ENCODE peak calls at places on chromosomes 13 and 19, in five cellular contexts. One of them, this sample, is unnamed.

GRCh38 chr13:48828962-48829405 is 146.7 kb upstream of the FNDC3A start:
- DNase-seq in fibroblast of mammary gland: peak
- DNase-seq in upper lobe of right lung: no peak
- DNase-seq in WERI-Rb-1: no peak
- DNase-seq in CD4-positive, CD25-positive, alpha-beta regulatory T cell: no peak
- DNase-seq in this sample: peak

GRCh38 chr19:30784850-30785459 is 412.8 kb downstream of the ZNF536 start:
- DNase-seq in fibroblast of mammary gland: peak
- DNase-seq in upper lobe of right lung: peak
- DNase-seq in WERI-Rb-1: peak
- DNase-seq in CD4-positive, CD25-positive, alpha-beta regulatory T cell: peak
- DNase-seq in this sample: peak

GRCh38 chr13:45296259-45296658 is 44.7 kb downstream of the TPT1 start:
- DNase-seq in fibroblast of mammary gland: no peak
- DNase-seq in upper lobe of right lung: no peak
- DNase-seq in WERI-Rb-1: no peak
- DNase-seq in CD4-positive, CD25-positive, alpha-beta regulatory T cell: peak
- DNase-seq in this sample: no peak

GRCh38 chr13:60312851-60313505 is 84.0 kb upstream of the TDRD3 start:
- DNase-seq in fibroblast of mammary gland: no peak
- DNase-seq in upper lobe of right lung: no peak
- DNase-seq in WERI-Rb-1: peak
- DNase-seq in CD4-positive, CD25-positive, alpha-beta regulatory T cell: no peak
- DNase-seq in this sample: no peak

GRCh38 chr13:95150555-95150954 is 150.7 kb downstream of the ABCC4 start:
- DNase-seq in fibroblast of mammary gland: no peak
- DNase-seq in upper lobe of right lung: no peak
- DNase-seq in WERI-Rb-1: no peak
- DNase-seq in CD4-positive, CD25-positive, alpha-beta regulatory T cell: no peak
- DNase-seq in this sample: no peak

GRCh38 chr19:45935267-45935666 is 20.7 kb upstream of the NANOS2 start:
- DNase-seq in fibroblast of mammary gland: no peak
- DNase-seq in upper lobe of right lung: no peak
- DNase-seq in WERI-Rb-1: no peak
- DNase-seq in CD4-positive, CD25-positive, alpha-beta regulatory T cell: no peak
- DNase-seq in this sample: no peak

GRCh38 chr19:39916236-39916635 is 18.2 kb downstream of the FCGBP start:
- DNase-seq in fibroblast of mammary gland: no peak
- DNase-seq in upper lobe of right lung: peak
- DNase-seq in WERI-Rb-1: no peak
- DNase-seq in CD4-positive, CD25-positive, alpha-beta regulatory T cell: no peak
- DNase-seq in this sample: no peak

GRCh38 chr19:27974082-27974513 is 1238.9 kb downstream of the UQCRFS1 start:
- DNase-seq in fibroblast of mammary gland: peak
- DNase-seq in upper lobe of right lung: no peak
- DNase-seq in WERI-Rb-1: peak
- DNase-seq in CD4-positive, CD25-positive, alpha-beta regulatory T cell: no peak
- DNase-seq in this sample: peak

GRCh38 chr13:98327326-98328314 is 150.6 kb upstream of the RNF113B start:
- DNase-seq in fibroblast of mammary gland: peak
- DNase-seq in upper lobe of right lung: no peak
- DNase-seq in WERI-Rb-1: no peak
- DNase-seq in CD4-positive, CD25-positive, alpha-beta regulatory T cell: no peak
- DNase-seq in this sample: no peak

GRCh38 chr19:38478273-38478971 is 44.9 kb downstream of the RYR1 start:
- DNase-seq in fibroblast of mammary gland: peak
- DNase-seq in upper lobe of right lung: no peak
- DNase-seq in WERI-Rb-1: peak
- DNase-seq in CD4-positive, CD25-positive, alpha-beta regulatory T cell: peak
- DNase-seq in this sample: peak

GRCh38 chr13:68727788-68728187 is 1379.8 kb upstream of the ATXN8OS start:
- DNase-seq in fibroblast of mammary gland: no peak
- DNase-seq in upper lobe of right lung: no peak
- DNase-seq in WERI-Rb-1: no peak
- DNase-seq in CD4-positive, CD25-positive, alpha-beta regulatory T cell: no peak
- DNase-seq in this sample: no peak

GRCh38 chr13:79866436-79866835 is 385.5 kb downstream of the NDFIP2 start:
- DNase-seq in fibroblast of mammary gland: no peak
- DNase-seq in upper lobe of right lung: no peak
- DNase-seq in WERI-Rb-1: no peak
- DNase-seq in CD4-positive, CD25-positive, alpha-beta regulatory T cell: no peak
- DNase-seq in this sample: no peak

GRCh38 chr19:39413903-39414608 is 1.6 kb downstream of the PLEKHG2 start:
- DNase-seq in fibroblast of mammary gland: peak
- DNase-seq in upper lobe of right lung: peak
- DNase-seq in WERI-Rb-1: peak
- DNase-seq in CD4-positive, CD25-positive, alpha-beta regulatory T cell: no peak
- DNase-seq in this sample: no peak

GRCh38 chr19:32866564-32867265 is 2.9 kb downstream of the SLC7A9 start:
- DNase-seq in fibroblast of mammary gland: no peak
- DNase-seq in upper lobe of right lung: peak
- DNase-seq in WERI-Rb-1: no peak
- DNase-seq in CD4-positive, CD25-positive, alpha-beta regulatory T cell: no peak
- DNase-seq in this sample: no peak

GRCh38 chr13:36163303-36163702 is 32.1 kb upstream of the DCLK1 start:
- DNase-seq in fibroblast of mammary gland: no peak
- DNase-seq in upper lobe of right lung: no peak
- DNase-seq in WERI-Rb-1: no peak
- DNase-seq in CD4-positive, CD25-positive, alpha-beta regulatory T cell: no peak
- DNase-seq in this sample: no peak

GRCh38 chr13:90869580-90869979 is 477.9 kb upstream of the MIR17HG start:
- DNase-seq in fibroblast of mammary gland: no peak
- DNase-seq in upper lobe of right lung: no peak
- DNase-seq in WERI-Rb-1: no peak
- DNase-seq in CD4-positive, CD25-positive, alpha-beta regulatory T cell: no peak
- DNase-seq in this sample: no peak

GRCh38 chr13:92901739-92902138 is 324.9 kb upstream of the GPC6 start:
- DNase-seq in fibroblast of mammary gland: no peak
- DNase-seq in upper lobe of right lung: no peak
- DNase-seq in WERI-Rb-1: no peak
- DNase-seq in CD4-positive, CD25-positive, alpha-beta regulatory T cell: no peak
- DNase-seq in this sample: peak

GRCh38 chr13:38686635-38687245 is at the start of gene FREM2:
- DNase-seq in fibroblast of mammary gland: no peak
- DNase-seq in upper lobe of right lung: peak
- DNase-seq in WERI-Rb-1: peak
- DNase-seq in CD4-positive, CD25-positive, alpha-beta regulatory T cell: no peak
- DNase-seq in this sample: no peak

GRCh38 chr13:106372199-106373160 is 163.0 kb downstream of the EFNB2 start:
- DNase-seq in fibroblast of mammary gland: peak
- DNase-seq in upper lobe of right lung: no peak
- DNase-seq in WERI-Rb-1: no peak
- DNase-seq in CD4-positive, CD25-positive, alpha-beta regulatory T cell: peak
- DNase-seq in this sample: peak

GRCh38 chr19:923551-924211 is 2.2 kb upstream of the ARID3A start:
- DNase-seq in fibroblast of mammary gland: no peak
- DNase-seq in upper lobe of right lung: no peak
- DNase-seq in WERI-Rb-1: no peak
- DNase-seq in CD4-positive, CD25-positive, alpha-beta regulatory T cell: no peak
- DNase-seq in this sample: no peak

GRCh38 chr13:33080962-33081655 is 64.9 kb downstream of the KL start:
- DNase-seq in fibroblast of mammary gland: peak
- DNase-seq in upper lobe of right lung: no peak
- DNase-seq in WERI-Rb-1: no peak
- DNase-seq in CD4-positive, CD25-positive, alpha-beta regulatory T cell: no peak
- DNase-seq in this sample: no peak

GRCh38 chr13:104008571-104009435 is 942.6 kb upstream of the SLC10A2 start:
- DNase-seq in fibroblast of mammary gland: peak
- DNase-seq in upper lobe of right lung: no peak
- DNase-seq in WERI-Rb-1: no peak
- DNase-seq in CD4-positive, CD25-positive, alpha-beta regulatory T cell: no peak
- DNase-seq in this sample: no peak

GRCh38 chr19:10332965-10333757 is at the start of gene RAVER1:
- DNase-seq in fibroblast of mammary gland: peak
- DNase-seq in upper lobe of right lung: peak
- DNase-seq in WERI-Rb-1: peak
- DNase-seq in CD4-positive, CD25-positive, alpha-beta regulatory T cell: peak
- DNase-seq in this sample: peak

GRCh38 chr13:91922969-91923592 is 524.7 kb downstream of the GPC5 start:
- DNase-seq in fibroblast of mammary gland: no peak
- DNase-seq in upper lobe of right lung: no peak
- DNase-seq in WERI-Rb-1: peak
- DNase-seq in CD4-positive, CD25-positive, alpha-beta regulatory T cell: no peak
- DNase-seq in this sample: no peak

GRCh38 chr19:40599331-40600085 is 1.7 kb upstream of the LTBP4 start:
- DNase-seq in fibroblast of mammary gland: no peak
- DNase-seq in upper lobe of right lung: no peak
- DNase-seq in WERI-Rb-1: no peak
- DNase-seq in CD4-positive, CD25-positive, alpha-beta regulatory T cell: no peak
- DNase-seq in this sample: no peak

GRCh38 chr19:19672816-19673215 is 4.2 kb downstream of the ZNF101 start:
- DNase-seq in fibroblast of mammary gland: no peak
- DNase-seq in upper lobe of right lung: no peak
- DNase-seq in WERI-Rb-1: no peak
- DNase-seq in CD4-positive, CD25-positive, alpha-beta regulatory T cell: no peak
- DNase-seq in this sample: no peak

GRCh38 chr19:55320844-55321419 is 4.2 kb downstream of the TMEM150B start:
- DNase-seq in fibroblast of mammary gland: no peak
- DNase-seq in upper lobe of right lung: no peak
- DNase-seq in WERI-Rb-1: no peak
- DNase-seq in CD4-positive, CD25-positive, alpha-beta regulatory T cell: no peak
- DNase-seq in this sample: no peak

DNA sequence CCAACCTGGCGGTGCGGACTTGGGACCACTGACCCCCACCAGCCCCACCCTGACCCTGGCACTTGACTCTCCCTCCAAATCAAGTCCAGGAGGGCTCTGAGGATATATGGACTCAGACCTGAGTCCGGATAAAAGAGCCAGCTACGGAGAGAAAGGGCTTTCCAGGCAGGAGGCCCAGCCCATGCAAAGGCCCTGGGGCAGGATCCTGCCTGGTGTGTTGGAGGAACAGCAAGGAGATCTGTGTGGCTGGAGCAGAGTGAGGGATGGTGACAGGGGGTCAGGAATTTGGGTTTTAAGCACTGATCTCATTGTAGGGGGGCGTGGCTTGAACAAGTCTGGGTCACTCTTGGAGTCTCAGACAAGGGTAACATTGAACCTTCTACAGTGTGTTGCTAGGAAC is 474 bp upstream of the ZNRF4 start:
- DNase-seq in fibroblast of mammary gland: no peak
- DNase-seq in upper lobe of right lung: no peak
- DNase-seq in WERI-Rb-1: no peak
- DNase-seq in CD4-positive, CD25-positive, alpha-beta regulatory T cell: no peak
- DNase-seq in this sample: no peak
- H3K4me3 ChIP-seq in fibroblast of mammary gland: no peak
- H3K4me3 ChIP-seq in upper lobe of right lung: no peak
- H3K4me3 ChIP-seq in WERI-Rb-1: no peak
- H3K4me3 ChIP-seq in CD4-positive, CD25-positive, alpha-beta regulatory T cell: no peak
- H3K4me3 ChIP-seq in this sample: no peak

DNA sequence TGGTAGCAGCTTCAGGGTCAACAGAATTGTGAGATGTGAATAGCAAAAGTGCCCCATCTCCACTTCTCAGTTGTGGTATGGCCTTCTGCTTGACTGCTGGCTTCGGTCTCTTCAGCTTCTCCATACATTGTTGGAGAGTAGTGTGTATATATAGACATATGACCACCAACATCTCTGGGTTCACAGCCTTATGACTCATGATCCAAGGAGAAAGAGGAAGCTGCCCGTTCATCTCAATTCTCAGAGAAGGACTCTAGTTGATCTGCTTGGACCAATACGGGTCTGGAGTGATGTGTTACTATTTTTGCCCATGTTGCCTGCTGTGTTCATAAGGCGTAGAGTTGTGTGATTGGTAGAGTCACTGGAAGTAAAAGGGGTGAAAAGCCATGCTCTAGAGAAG is 3.6 kb upstream of the COMMD6 start:
- DNase-seq in fibroblast of mammary gland: peak
- DNase-seq in upper lobe of right lung: no peak
- DNase-seq in WERI-Rb-1: no peak
- DNase-seq in CD4-positive, CD25-positive, alpha-beta regulatory T cell: no peak
- DNase-seq in this sample: peak
- H3K4me3 ChIP-seq in fibroblast of mammary gland: no peak
- H3K4me3 ChIP-seq in upper lobe of right lung: no peak
- H3K4me3 ChIP-seq in WERI-Rb-1: no peak
- H3K4me3 ChIP-seq in CD4-positive, CD25-positive, alpha-beta regulatory T cell: no peak
- H3K4me3 ChIP-seq in this sample: no peak

GRCh38 chr13:112967666-112968379 is 1.2 kb upstream of the MCF2L start:
- DNase-seq in fibroblast of mammary gland: no peak
- DNase-seq in upper lobe of right lung: peak
- DNase-seq in WERI-Rb-1: no peak
- DNase-seq in CD4-positive, CD25-positive, alpha-beta regulatory T cell: no peak
- DNase-seq in this sample: no peak
- H3K4me3 ChIP-seq in fibroblast of mammary gland: no peak
- H3K4me3 ChIP-seq in upper lobe of right lung: peak
- H3K4me3 ChIP-seq in WERI-Rb-1: no peak
- H3K4me3 ChIP-seq in CD4-positive, CD25-positive, alpha-beta regulatory T cell: no peak
- H3K4me3 ChIP-seq in this sample: no peak

GRCh38 chr19:13055213-13056051 is 47.2 kb downstream of the LYL1 start:
- DNase-seq in fibroblast of mammary gland: peak
- DNase-seq in upper lobe of right lung: peak
- DNase-seq in WERI-Rb-1: peak
- DNase-seq in CD4-positive, CD25-positive, alpha-beta regulatory T cell: no peak
- DNase-seq in this sample: no peak
- H3K4me3 ChIP-seq in fibroblast of mammary gland: peak
- H3K4me3 ChIP-seq in upper lobe of right lung: peak
- H3K4me3 ChIP-seq in WERI-Rb-1: no peak
- H3K4me3 ChIP-seq in CD4-positive, CD25-positive, alpha-beta regulatory T cell: no peak
- H3K4me3 ChIP-seq in this sample: no peak

DNA sequence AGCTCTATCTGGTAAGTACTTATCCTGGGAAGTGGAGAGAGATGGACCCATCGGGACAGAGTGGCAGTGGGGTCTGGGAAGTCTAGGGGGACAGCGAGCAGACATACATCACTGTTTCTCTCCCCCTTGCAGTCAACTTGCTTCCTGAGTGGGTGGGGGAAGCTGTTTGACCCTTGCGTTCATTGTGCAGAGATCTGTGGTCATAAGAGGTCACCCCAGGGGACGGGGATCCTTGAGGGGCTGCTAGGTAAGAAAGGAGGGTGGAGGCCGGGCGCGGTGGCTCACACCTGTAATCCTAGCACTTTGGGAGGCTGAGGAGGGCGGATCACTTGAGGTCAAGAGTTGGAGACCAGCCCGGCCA is 474 bp downstream of the ARHGEF18 start:
- DNase-seq in fibroblast of mammary gland: no peak
- DNase-seq in upper lobe of right lung: no peak
- DNase-seq in WERI-Rb-1: no peak
- DNase-seq in CD4-positive, CD25-positive, alpha-beta regulatory T cell: no peak
- DNase-seq in this sample: peak
- H3K4me3 ChIP-seq in fibroblast of mammary gland: no peak
- H3K4me3 ChIP-seq in upper lobe of right lung: peak
- H3K4me3 ChIP-seq in WERI-Rb-1: no peak
- H3K4me3 ChIP-seq in CD4-positive, CD25-positive, alpha-beta regulatory T cell: peak
- H3K4me3 ChIP-seq in this sample: peak

GRCh38 chr13:110166598-110166997 is 140.4 kb downstream of the COL4A1 start:
- DNase-seq in fibroblast of mammary gland: no peak
- DNase-seq in upper lobe of right lung: no peak
- DNase-seq in WERI-Rb-1: no peak
- DNase-seq in CD4-positive, CD25-positive, alpha-beta regulatory T cell: no peak
- DNase-seq in this sample: no peak
- H3K4me3 ChIP-seq in fibroblast of mammary gland: no peak
- H3K4me3 ChIP-seq in upper lobe of right lung: no peak
- H3K4me3 ChIP-seq in WERI-Rb-1: no peak
- H3K4me3 ChIP-seq in CD4-positive, CD25-positive, alpha-beta regulatory T cell: no peak
- H3K4me3 ChIP-seq in this sample: no peak